ENCODE peak calls at places on chromosomes 16 and 17, in seven cellular contexts. U is A673, W is AG09309, V is OCI-LY7, E is GM12864, K is mucosa of descending colon, X is kidney. S is an unnamed sample.

GRCh38 chr16:64864232-64864803 is 257.5 kb downstream of the CDH11 start:
- DNase-seq in U (peak), W (peak), V (no peak), E (no peak), K (no peak), X (no peak), S (peak)

GRCh38 chr16:11824362-11824761 is 27.0 kb downstream of the RSL1D1 start:
- DNase-seq in U (no peak), W (no peak), V (no peak), E (no peak), K (no peak), X (peak), S (no peak)

GRCh38 chr16:27370318-27370717 is 31.7 kb upstream of the IL21R start:
- DNase-seq in U (no peak), W (no peak), V (no peak), E (no peak), K (no peak), X (no peak), S (no peak)

GRCh38 chr17:16243385-16243784 is 26.4 kb downstream of the PIGL start:
- DNase-seq in U (no peak), W (no peak), V (no peak), E (no peak), K (no peak), X (no peak), S (no peak)

GRCh38 chr16:57042157-57043111 is 49.9 kb upstream of the CPNE2 start:
- DNase-seq in U (no peak), W (no peak), V (peak), E (peak), K (no peak), X (no peak), S (no peak)

GRCh38 chr16:23710504-23710903 is 2.5 kb downstream of the ERN2 start:
- DNase-seq in U (no peak), W (no peak), V (no peak), E (no peak), K (no peak), X (no peak), S (no peak)

GRCh38 chr17:58402047-58402446 is 15.3 kb downstream of the RNF43 start:
- DNase-seq in U (no peak), W (no peak), V (no peak), E (no peak), K (no peak), X (no peak), S (no peak)

GRCh38 chr16:16972831-16973230 is 497.9 kb downstream of the XYLT1 start:
- DNase-seq in U (no peak), W (no peak), V (no peak), E (no peak), K (no peak), X (no peak), S (no peak)

GRCh38 chr17:16283705-16284104 is 66.7 kb downstream of the PIGL start:
- DNase-seq in U (no peak), W (no peak), V (no peak), E (no peak), K (no peak), X (no peak), S (no peak)

GRCh38 chr16:85275533-85276249 is 163.4 kb upstream of the CIBAR2 start:
- DNase-seq in U (peak), W (no peak), V (peak), E (no peak), K (peak), X (no peak), S (no peak)

GRCh38 chr16:80946481-80946880 is 60.2 kb downstream of the CMC2 start:
- DNase-seq in U (no peak), W (no peak), V (no peak), E (no peak), K (no peak), X (no peak), S (no peak)

GRCh38 chr16:23324727-23325126 is 22.6 kb downstream of the SCNN1B start:
- DNase-seq in U (no peak), W (no peak), V (no peak), E (no peak), K (peak), X (peak), S (no peak)

GRCh38 chr16:14263011-14263410 is 191.9 kb downstream of the MRTFB start:
- DNase-seq in U (no peak), W (no peak), V (no peak), E (no peak), K (no peak), X (no peak), S (no peak)

GRCh38 chr16:65667013-65667578 is 545.2 kb upstream of the CDH11 start:
- DNase-seq in U (peak), W (no peak), V (peak), E (no peak), K (no peak), X (no peak), S (peak)

GRCh38 chr16:55035037-55035436 is 104.4 kb downstream of the IRX5 start:
- DNase-seq in U (peak), W (no peak), V (peak), E (no peak), K (peak), X (no peak), S (no peak)

GRCh38 chr16:56675685-56676210 is 6.1 kb downstream of the MT1H start:
- DNase-seq in U (no peak), W (no peak), V (no peak), E (no peak), K (peak), X (no peak), S (no peak)

GRCh38 chr17:82884923-82885322 is 45.1 kb upstream of the ZNF750 start:
- DNase-seq in U (no peak), W (no peak), V (peak), E (no peak), K (no peak), X (peak), S (no peak)

GRCh38 chr17:44121997-44122824 is 1.2 kb downstream of the HDAC5 start:
- DNase-seq in U (no peak), W (no peak), V (no peak), E (no peak), K (no peak), X (no peak), S (no peak)

GRCh38 chr17:933168-934083 is 46.1 kb downstream of the NXN start:
- DNase-seq in U (peak), W (peak), V (no peak), E (no peak), K (no peak), X (no peak), S (peak)

GRCh38 chr16:4847774-4848587 is 700 bp downstream of the UBN1 start:
- DNase-seq in U (peak), W (peak), V (peak), E (no peak), K (peak), X (no peak), S (no peak)
- TF ChIP-seq CTCF in U (no peak), W (no peak), V (no peak), E (no peak), K (no peak), X (no peak), S (no peak)

GRCh38 chr17:72934927-72935326 is 157.6 kb downstream of the SLC39A11 start:
- DNase-seq in U (no peak), W (no peak), V (no peak), E (no peak), K (no peak), X (no peak), S (no peak)
- H3K4me3 ChIP-seq in U (no peak), W (no peak), V (no peak), E (no peak), K (no peak), X (no peak), S (no peak)

DNA sequence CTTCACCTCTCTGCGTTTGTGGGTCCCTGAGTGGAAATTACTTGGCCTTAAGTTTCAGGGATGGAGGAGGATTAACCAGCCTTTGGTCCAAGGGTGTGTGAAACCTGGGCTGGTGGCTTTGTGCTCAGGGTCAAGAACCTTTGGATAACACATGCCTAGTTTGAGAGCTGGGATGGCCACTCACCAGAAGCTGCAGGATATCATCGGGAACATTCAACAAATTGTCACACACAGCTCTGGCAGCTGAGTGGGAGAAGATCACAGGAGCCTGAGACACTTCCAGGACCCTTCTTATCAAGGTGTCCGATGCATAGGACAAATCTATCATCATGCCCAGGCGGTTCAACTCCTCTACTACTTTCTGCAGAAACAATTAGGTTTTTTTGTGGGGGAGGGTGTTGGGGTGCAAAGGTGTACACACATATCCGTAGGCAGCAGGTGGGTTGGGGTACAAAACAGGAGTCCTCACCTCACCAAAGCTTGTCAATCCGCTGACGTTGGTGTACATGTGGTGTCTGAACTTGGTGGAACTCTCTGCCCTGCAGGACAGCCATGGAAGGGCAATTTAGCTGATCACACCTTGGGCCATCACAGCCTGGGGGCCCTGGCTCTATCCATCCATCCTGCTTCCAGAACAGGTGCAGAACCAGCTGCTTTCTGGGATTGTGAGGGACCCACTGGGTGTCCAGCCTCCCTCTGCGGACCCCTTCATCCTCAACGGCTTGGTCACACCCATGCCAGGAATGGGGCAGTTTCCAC is 2.7 kb downstream of the DPEP3 start:
- DNase-seq in U (no peak), W (no peak), V (no peak), E (no peak), K (no peak), X (no peak), S (no peak)
- TF ChIP-seq CTCF in U (no peak), W (no peak), V (no peak), E (peak), K (no peak), X (no peak), S (no peak)

GRCh38 chr17:43106552-43106951 is 18.6 kb downstream of the BRCA1 start:
- DNase-seq in U (no peak), W (no peak), V (no peak), E (no peak), K (no peak), X (no peak), S (no peak)
- H3K4me3 ChIP-seq in U (no peak), W (no peak), V (no peak), E (no peak), K (no peak), X (no peak), S (no peak)

GRCh38 chr17:32567086-32567485 is 80.3 kb downstream of the CDK5R1 start:
- DNase-seq in U (no peak), W (no peak), V (no peak), E (no peak), K (no peak), X (no peak), S (no peak)

GRCh38 chr17:32569171-32570080 is 82.6 kb downstream of the CDK5R1 start:
- DNase-seq in U (no peak), W (no peak), V (no peak), E (peak), K (no peak), X (no peak), S (no peak)

GRCh38 chr17:32566303-32566702 is 79.5 kb downstream of the CDK5R1 start:
- DNase-seq in U (no peak), W (no peak), V (no peak), E (no peak), K (no peak), X (no peak), S (no peak)

GRCh38 chr17:32568673-32569072 is 81.9 kb downstream of the CDK5R1 start:
- DNase-seq in U (no peak), W (no peak), V (no peak), E (no peak), K (no peak), X (no peak), S (no peak)

GRCh38 chr17:32567511-32567910 is 80.7 kb downstream of the CDK5R1 start:
- DNase-seq in U (no peak), W (no peak), V (no peak), E (no peak), K (no peak), X (no peak), S (no peak)
- TF ChIP-seq CTCF in U (no peak), W (no peak), V (no peak), E (no peak), K (no peak), X (no peak), S (no peak)

GRCh38 chr17:8835106-8835505 is 32.4 kb downstream of the PIK3R6 start:
- DNase-seq in U (no peak), W (no peak), V (no peak), E (no peak), K (no peak), X (no peak), S (no peak)

GRCh38 chr17:8831234-8831849 is 32.2 kb upstream of the MFSD6L start:
- DNase-seq in U (no peak), W (no peak), V (no peak), E (no peak), K (no peak), X (no peak), S (no peak)

GRCh38 chr17:8835631-8836364 is 31.7 kb downstream of the PIK3R6 start:
- DNase-seq in U (no peak), W (no peak), V (no peak), E (no peak), K (no peak), X (no peak), S (no peak)

GRCh38 chr17:8830141-8830540 is 31.0 kb upstream of the MFSD6L start:
- DNase-seq in U (no peak), W (no peak), V (no peak), E (no peak), K (no peak), X (no peak), S (no peak)

GRCh38 chr17:8832711-8833352 is 33.7 kb upstream of the MFSD6L start:
- DNase-seq in U (peak), W (no peak), V (peak), E (no peak), K (peak), X (peak), S (no peak)
- H3K4me3 ChIP-seq in U (no peak), W (no peak), V (no peak), E (no peak), K (no peak), X (no peak), S (no peak)

DNA sequence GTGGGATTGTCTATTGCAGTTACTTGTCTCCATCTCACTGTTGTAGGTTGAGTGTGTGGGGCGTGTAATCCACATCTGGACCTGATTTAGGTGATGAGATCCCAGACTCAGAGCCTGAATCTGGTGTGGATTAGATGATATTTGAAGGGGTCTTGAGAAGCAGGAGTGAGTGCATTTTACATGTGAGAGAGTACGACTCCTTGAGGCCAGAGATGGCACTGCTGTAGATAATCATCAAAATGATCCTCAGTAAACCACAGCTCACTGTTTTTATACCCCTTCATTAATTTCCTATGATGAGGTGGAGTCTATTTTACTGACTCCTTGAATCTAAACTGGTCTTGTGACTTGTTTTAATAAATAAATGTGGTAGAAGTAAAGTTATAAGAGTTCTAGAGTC is 732.5 kb downstream of the KCNJ2 start:
- DNase-seq in U (no peak), W (no peak), V (no peak), E (no peak), K (no peak), X (no peak), S (no peak)
- TF ChIP-seq CTCF in U (no peak), W (no peak), V (peak), E (no peak), K (no peak), X (no peak), S (no peak)

GRCh38 chr16:4415538-4416199 is 727 bp downstream of the CORO7 start:
- DNase-seq in U (peak), W (no peak), V (peak), E (no peak), K (peak), X (peak), S (no peak)
- H3K4me3 ChIP-seq in U (peak), W (peak), V (peak), E (peak), K (peak), X (peak), S (peak)

GRCh38 chr17:75289122-75289831 is at the start of gene SLC25A19:
- DNase-seq in U (peak), W (peak), V (peak), E (peak), K (peak), X (peak), S (peak)
- TF ChIP-seq CTCF in U (no peak), W (no peak), V (peak), E (peak), K (no peak), X (no peak), S (no peak)

S was measured in AG04449.